ENCODE peak calls at places on chromosomes 6 and 20, in six cellular contexts. One of them, this sample, is unnamed.

GRCh38 chr20:34629904-34630303 is 47.0 kb downstream of the PIGU start:
- DNase-seq in HepG2: no peak
- DNase-seq in A549: no peak
- DNase-seq in GM12878: no peak
- DNase-seq in K562: no peak
- DNase-seq in endothelial cell of umbilical vein: no peak
- DNase-seq in this sample: no peak

GRCh38 chr6:167856999-167857660 is 30.4 kb downstream of the AFDN start:
- DNase-seq in endothelial cell of umbilical vein: peak
- DNase-seq in HepG2: peak
- DNase-seq in A549: no peak
- DNase-seq in GM12878: peak
- DNase-seq in K562: peak
- DNase-seq in this sample: no peak

GRCh38 chr20:11890331-11891080 is 27.2 kb upstream of the BTBD3 start:
- DNase-seq in GM12878: peak
- DNase-seq in K562: peak
- DNase-seq in endothelial cell of umbilical vein: peak
- DNase-seq in A549: peak
- DNase-seq in HepG2: peak
- DNase-seq in this sample: peak

GRCh38 chr6:31834367-31834703 is 6.8 kb downstream of the HSPA1B start:
- DNase-seq in HepG2: peak
- DNase-seq in GM12878: peak
- DNase-seq in K562: peak
- DNase-seq in endothelial cell of umbilical vein: no peak
- DNase-seq in A549: peak
- DNase-seq in this sample: peak

GRCh38 chr6:155128971-155129370 is 133.9 kb downstream of the TIAM2 start:
- DNase-seq in A549: no peak
- DNase-seq in HepG2: no peak
- DNase-seq in K562: no peak
- DNase-seq in GM12878: no peak
- DNase-seq in endothelial cell of umbilical vein: no peak
- DNase-seq in this sample: no peak

GRCh38 chr6:93088675-93089575 is 330.4 kb downstream of the EPHA7 start:
- DNase-seq in HepG2: no peak
- DNase-seq in K562: no peak
- DNase-seq in GM12878: no peak
- DNase-seq in A549: no peak
- DNase-seq in endothelial cell of umbilical vein: peak
- DNase-seq in this sample: no peak

GRCh38 chr6:132054525-132054924 is 103.4 kb upstream of the CCN2 start:
- DNase-seq in HepG2: no peak
- DNase-seq in GM12878: no peak
- DNase-seq in K562: no peak
- DNase-seq in endothelial cell of umbilical vein: no peak
- DNase-seq in A549: no peak
- DNase-seq in this sample: no peak

GRCh38 chr6:2237001-2237400 is 8.4 kb downstream of the GMDS start:
- DNase-seq in GM12878: no peak
- DNase-seq in endothelial cell of umbilical vein: peak
- DNase-seq in K562: no peak
- DNase-seq in A549: no peak
- DNase-seq in HepG2: no peak
- DNase-seq in this sample: no peak

GRCh38 chr20:18005990-18006364 is 37.2 kb downstream of the MGME1 start:
- DNase-seq in HepG2: no peak
- DNase-seq in endothelial cell of umbilical vein: no peak
- DNase-seq in GM12878: no peak
- DNase-seq in A549: no peak
- DNase-seq in K562: no peak
- DNase-seq in this sample: no peak

GRCh38 chr6:142300758-142301251 is 1.0 kb upstream of the ADGRG6 start:
- DNase-seq in GM12878: no peak
- DNase-seq in HepG2: peak
- DNase-seq in A549: peak
- DNase-seq in K562: no peak
- DNase-seq in endothelial cell of umbilical vein: peak
- DNase-seq in this sample: no peak

GRCh38 chr20:29873946-29874345 is 1383.5 kb upstream of the DEFB115 start:
- DNase-seq in endothelial cell of umbilical vein: peak
- DNase-seq in A549: no peak
- DNase-seq in K562: peak
- DNase-seq in HepG2: no peak
- DNase-seq in GM12878: no peak
- DNase-seq in this sample: peak

GRCh38 chr6:148524976-148525375 is 182.3 kb downstream of the SASH1 start:
- DNase-seq in A549: no peak
- DNase-seq in endothelial cell of umbilical vein: peak
- DNase-seq in GM12878: no peak
- DNase-seq in HepG2: no peak
- DNase-seq in K562: no peak
- DNase-seq in this sample: no peak

GRCh38 chr20:16393836-16394235 is 179.4 kb downstream of the KIF16B start:
- DNase-seq in endothelial cell of umbilical vein: no peak
- DNase-seq in HepG2: no peak
- DNase-seq in GM12878: no peak
- DNase-seq in K562: no peak
- DNase-seq in A549: no peak
- DNase-seq in this sample: no peak
- TF ChIP-seq MYC in endothelial cell of umbilical vein: no peak
- TF ChIP-seq MYC in HepG2: no peak
- TF ChIP-seq MYC in GM12878: no peak
- TF ChIP-seq MYC in K562: no peak
- TF ChIP-seq MYC in A549: no peak
- TF ChIP-seq MYC in this sample: no peak

DNA sequence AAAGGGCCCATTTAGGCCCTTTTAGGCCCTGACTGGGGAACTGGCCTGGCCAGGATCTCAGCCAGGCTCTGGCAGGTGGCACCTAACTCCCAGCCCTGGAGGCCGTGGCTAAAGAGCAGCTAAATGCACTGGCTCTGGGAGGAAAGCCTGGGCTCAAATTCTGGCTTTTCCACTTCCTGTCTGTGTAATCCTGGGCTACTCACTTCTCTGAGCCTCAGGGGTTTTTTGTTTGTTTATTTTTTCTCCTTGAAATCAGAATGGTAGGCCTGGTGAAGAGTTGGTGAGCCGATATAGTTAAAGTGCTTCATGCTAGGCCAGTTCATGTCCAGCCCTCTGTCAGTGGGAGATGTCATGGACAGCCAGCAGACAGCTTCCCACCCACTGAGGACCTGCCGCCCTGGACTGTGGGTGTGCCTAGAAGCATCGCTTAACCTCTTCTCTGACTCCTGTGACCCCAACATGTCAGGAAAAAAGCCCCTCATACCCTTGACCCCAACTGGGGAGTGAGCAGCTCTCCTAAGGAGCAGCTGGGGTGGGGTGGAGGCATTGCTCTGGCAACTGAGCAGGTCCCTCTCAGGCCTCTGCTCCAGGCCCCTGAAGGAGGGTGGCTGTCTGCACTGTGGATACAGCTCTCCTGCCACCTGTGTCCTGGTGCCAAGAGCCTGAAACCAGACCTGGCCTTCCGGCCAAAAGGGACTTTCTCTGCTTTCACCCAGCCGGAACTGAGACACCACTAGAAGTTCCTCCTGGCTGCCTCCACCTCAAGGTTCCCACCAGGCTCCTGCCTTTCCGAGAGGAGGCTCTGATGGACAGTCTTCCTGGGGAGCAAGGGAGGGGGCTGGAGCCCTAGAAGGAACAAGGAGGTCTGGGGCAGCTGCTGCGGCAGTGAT is 57.2 kb upstream of the MYL9 start:
- DNase-seq in HepG2: no peak
- DNase-seq in A549: no peak
- DNase-seq in K562: no peak
- DNase-seq in endothelial cell of umbilical vein: no peak
- DNase-seq in GM12878: no peak
- DNase-seq in this sample: no peak
- TF ChIP-seq POLR2A in HepG2: no peak
- TF ChIP-seq POLR2A in A549: no peak
- TF ChIP-seq POLR2A in K562: no peak
- TF ChIP-seq POLR2A in endothelial cell of umbilical vein: no peak
- TF ChIP-seq POLR2A in GM12878: no peak
- TF ChIP-seq POLR2A in this sample: no peak

DNA sequence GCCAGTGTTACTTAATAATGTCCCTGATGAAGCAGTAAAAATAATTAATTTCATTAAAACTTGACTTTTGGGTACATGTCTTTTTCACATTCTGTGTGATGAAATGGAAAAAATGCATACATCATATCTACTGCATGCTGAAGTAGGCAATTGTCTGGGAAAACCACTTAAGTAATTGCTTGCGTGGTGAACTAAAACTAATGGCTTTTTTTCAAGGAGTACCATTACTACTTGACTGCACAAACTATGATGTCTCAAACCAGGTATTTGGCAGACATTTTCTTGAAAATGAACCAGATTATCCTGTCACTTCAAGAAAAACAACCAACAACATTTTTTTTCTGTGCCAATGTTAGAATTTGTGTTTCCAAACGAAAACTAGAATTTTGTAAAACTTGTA is 91.3 kb upstream of the AKIRIN2 start:
- DNase-seq in endothelial cell of umbilical vein: no peak
- DNase-seq in K562: no peak
- DNase-seq in GM12878: no peak
- DNase-seq in HepG2: no peak
- DNase-seq in A549: no peak
- DNase-seq in this sample: no peak
- TF ChIP-seq MYC in endothelial cell of umbilical vein: no peak
- TF ChIP-seq MYC in K562: no peak
- TF ChIP-seq MYC in GM12878: no peak
- TF ChIP-seq MYC in HepG2: no peak
- TF ChIP-seq MYC in A549: no peak
- TF ChIP-seq MYC in this sample: no peak

DNA sequence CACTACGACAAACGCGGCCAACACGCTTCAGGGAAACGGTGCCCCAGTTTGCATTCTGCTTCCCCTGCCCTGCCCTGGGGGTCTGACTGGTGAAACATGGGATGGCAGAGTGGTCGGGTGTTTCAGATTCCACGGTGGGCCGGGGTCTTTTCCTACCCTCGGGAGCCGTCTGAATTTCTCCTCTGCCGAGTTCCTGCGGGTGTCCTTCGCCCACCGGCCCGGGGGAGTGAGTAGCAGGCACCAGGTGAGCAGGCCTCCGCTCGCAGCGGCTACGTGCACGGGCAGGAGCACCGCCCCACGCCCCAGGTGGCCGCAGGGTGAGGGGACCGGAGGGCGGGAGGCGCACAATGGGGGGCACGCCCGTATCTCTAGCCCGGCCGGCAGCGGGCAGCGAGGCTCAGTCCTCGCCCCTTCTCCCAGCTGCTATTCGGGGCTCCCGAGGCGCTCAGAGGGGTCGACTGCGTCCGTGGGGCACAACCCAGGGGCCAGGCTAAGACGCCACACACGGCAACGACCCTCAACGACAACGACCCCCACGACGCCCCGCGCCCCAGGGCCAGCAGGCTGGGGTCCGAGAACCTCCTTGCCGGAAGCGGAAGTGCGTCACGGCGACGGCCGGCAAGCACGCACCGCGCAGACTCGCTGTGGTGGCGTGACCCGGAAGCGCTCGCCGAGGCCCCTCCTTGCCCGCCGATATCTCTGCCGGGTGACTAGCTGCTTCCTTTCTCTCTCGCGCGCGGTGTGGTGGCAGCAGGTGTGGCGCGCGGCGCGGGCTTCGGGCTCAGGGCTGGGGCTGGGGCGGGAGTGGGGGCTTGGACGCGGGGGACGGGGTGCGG is at the start of gene RPS21:
- DNase-seq in HepG2: peak
- DNase-seq in GM12878: peak
- DNase-seq in K562: peak
- DNase-seq in A549: no peak
- DNase-seq in endothelial cell of umbilical vein: peak
- DNase-seq in this sample: peak
- TF ChIP-seq POLR2A in HepG2: peak
- TF ChIP-seq POLR2A in GM12878: peak
- TF ChIP-seq POLR2A in K562: peak
- TF ChIP-seq POLR2A in A549: peak
- TF ChIP-seq POLR2A in endothelial cell of umbilical vein: peak
- TF ChIP-seq POLR2A in this sample: peak

GRCh38 chr6:34549804-34550202 is 6.3 kb downstream of the SPDEF start:
- DNase-seq in HepG2: no peak
- DNase-seq in GM12878: no peak
- DNase-seq in endothelial cell of umbilical vein: no peak
- DNase-seq in K562: no peak
- DNase-seq in A549: no peak
- DNase-seq in this sample: peak

GRCh38 chr6:34546551-34547321 is 9.4 kb downstream of the SPDEF start:
- DNase-seq in HepG2: no peak
- DNase-seq in A549: peak
- DNase-seq in K562: no peak
- DNase-seq in endothelial cell of umbilical vein: peak
- DNase-seq in GM12878: no peak
- DNase-seq in this sample: no peak

GRCh38 chr6:34547921-34548644 is 8.0 kb downstream of the SPDEF start:
- DNase-seq in A549: no peak
- DNase-seq in HepG2: no peak
- DNase-seq in K562: no peak
- DNase-seq in endothelial cell of umbilical vein: no peak
- DNase-seq in GM12878: no peak
- DNase-seq in this sample: no peak

GRCh38 chr6:34551720-34552119 is 4.4 kb downstream of the SPDEF start:
- DNase-seq in HepG2: no peak
- DNase-seq in K562: no peak
- DNase-seq in GM12878: no peak
- DNase-seq in A549: no peak
- DNase-seq in endothelial cell of umbilical vein: no peak
- DNase-seq in this sample: no peak

GRCh38 chr6:34549056-34549803 is 6.9 kb downstream of the SPDEF start:
- DNase-seq in A549: no peak
- DNase-seq in endothelial cell of umbilical vein: no peak
- DNase-seq in GM12878: no peak
- DNase-seq in HepG2: no peak
- DNase-seq in K562: no peak
- DNase-seq in this sample: no peak
- TF ChIP-seq MYC in A549: no peak
- TF ChIP-seq MYC in endothelial cell of umbilical vein: no peak
- TF ChIP-seq MYC in GM12878: no peak
- TF ChIP-seq MYC in HepG2: no peak
- TF ChIP-seq MYC in K562: no peak
- TF ChIP-seq MYC in this sample: no peak

GRCh38 chr6:43171284-43172126 is 436 bp downstream of the SRF start:
- DNase-seq in GM12878: no peak
- DNase-seq in HepG2: no peak
- DNase-seq in endothelial cell of umbilical vein: peak
- DNase-seq in A549: peak
- DNase-seq in K562: no peak
- DNase-seq in this sample: no peak
- TF ChIP-seq POLR2A in GM12878: peak
- TF ChIP-seq POLR2A in HepG2: no peak
- TF ChIP-seq POLR2A in endothelial cell of umbilical vein: no peak
- TF ChIP-seq POLR2A in A549: peak
- TF ChIP-seq POLR2A in K562: no peak
- TF ChIP-seq POLR2A in this sample: peak

GRCh38 chr20:7505152-7505834 is 435.0 kb downstream of the HAO1 start:
- DNase-seq in GM12878: no peak
- DNase-seq in A549: no peak
- DNase-seq in HepG2: no peak
- DNase-seq in K562: no peak
- DNase-seq in endothelial cell of umbilical vein: no peak
- DNase-seq in this sample: no peak
- TF ChIP-seq MYC in GM12878: no peak
- TF ChIP-seq MYC in A549: no peak
- TF ChIP-seq MYC in HepG2: no peak
- TF ChIP-seq MYC in K562: no peak
- TF ChIP-seq MYC in endothelial cell of umbilical vein: no peak
- TF ChIP-seq MYC in this sample: no peak